ENCODE peak calls at places on chromosomes 13 and 19, in ten cellular contexts. Z is tibial nerve, A is AG04450, I is ovary, F is tibial artery, G is adrenal gland, B is cardiac fibroblast, S is mammary epithelial cell, P is Peyer's patch, V is neural progenitor cell. J is an unnamed sample.

GRCh38 chr13:56352901-56353300 is 787.8 kb upstream of the PRR20A start:
- DNase-seq in Z (no peak), A (no peak), I (no peak), F (no peak), G (no peak), B (no peak), S (no peak), P (no peak), V (no peak), J (no peak)

GRCh38 chr13:22114630-22115311 is 443.9 kb downstream of the FGF9 start:
- DNase-seq in Z (no peak), A (no peak), I (no peak), F (no peak), G (no peak), B (no peak), S (no peak), P (no peak), V (no peak), J (no peak)

GRCh38 chr13:23899555-23899954 is 2.3 kb upstream of the C1QTNF9B start:
- DNase-seq in Z (no peak), A (peak), I (no peak), F (peak), G (peak), B (peak), S (peak), P (no peak), V (peak), J (peak)

GRCh38 chr13:44243198-44243852 is 130.3 kb upstream of the SERP2 start:
- DNase-seq in Z (no peak), A (no peak), I (no peak), F (no peak), G (peak), B (peak), S (peak), P (no peak), V (peak), J (peak)

GRCh38 chr19:43662487-43662886 is 7.5 kb downstream of the PLAUR start:
- DNase-seq in Z (no peak), A (no peak), I (no peak), F (no peak), G (no peak), B (peak), S (no peak), P (no peak), V (peak), J (peak)

GRCh38 chr19:873084-874019 is 13.9 kb downstream of the CFD start:
- DNase-seq in Z (no peak), A (no peak), I (no peak), F (no peak), G (no peak), B (peak), S (peak), P (peak), V (peak), J (peak)

GRCh38 chr13:73268306-73268705 is 209.5 kb downstream of the KLF5 start:
- DNase-seq in Z (no peak), A (no peak), I (no peak), F (no peak), G (no peak), B (peak), S (peak), P (peak), V (no peak), J (peak)

GRCh38 chr13:97269603-97270002 is 47.5 kb downstream of the MBNL2 start:
- DNase-seq in Z (no peak), A (no peak), I (no peak), F (no peak), G (no peak), B (no peak), S (no peak), P (no peak), V (no peak), J (no peak)

GRCh38 chr19:21115430-21115829 is 26.4 kb upstream of the ZNF431 start:
- DNase-seq in Z (no peak), A (no peak), I (no peak), F (no peak), G (no peak), B (no peak), S (no peak), P (no peak), V (no peak), J (no peak)

GRCh38 chr13:30307194-30307965 is at the start of gene KATNAL1:
- DNase-seq in Z (peak), A (no peak), I (peak), F (peak), G (peak), B (peak), S (no peak), P (no peak), V (peak), J (peak)

GRCh38 chr19:49056101-49056901 is 1.2 kb downstream of the CGB7 start:
- DNase-seq in Z (peak), A (no peak), I (peak), F (peak), G (peak), B (peak), S (peak), P (peak), V (peak), J (peak)

GRCh38 chr13:36915891-36916640 is 4.0 kb downstream of the SMAD9 start:
- DNase-seq in Z (no peak), A (no peak), I (no peak), F (no peak), G (no peak), B (no peak), S (no peak), P (no peak), V (no peak), J (no peak)

GRCh38 chr13:30037306-30037705 is 186.9 kb upstream of the UBL3 start:
- DNase-seq in Z (no peak), A (no peak), I (no peak), F (no peak), G (no peak), B (no peak), S (no peak), P (no peak), V (peak), J (no peak)

GRCh38 chr19:2154587-2155075 is 3.3 kb upstream of the AP3D1 start:
- DNase-seq in Z (no peak), A (no peak), I (no peak), F (no peak), G (no peak), B (peak), S (peak), P (peak), V (no peak), J (peak)

GRCh38 chr19:10516671-10517286 is 468 bp downstream of the S1PR5 start:
- DNase-seq in Z (no peak), A (no peak), I (no peak), F (no peak), G (no peak), B (peak), S (peak), P (no peak), V (no peak), J (no peak)
- H3K4me3 ChIP-seq in Z (peak), A (peak), I (no peak), F (peak), G (peak), B (peak), S (peak), P (peak), V (peak), J (peak)

GRCh38 chr13:33827152-33827551 is 9.2 kb downstream of the RFC3 start:
- DNase-seq in Z (no peak), A (no peak), I (no peak), F (no peak), G (no peak), B (no peak), S (no peak), P (no peak), V (no peak), J (no peak)
- H3K4me3 ChIP-seq in Z (no peak), A (no peak), I (no peak), F (no peak), G (no peak), B (no peak), S (no peak), P (no peak), V (no peak), J (no peak)

GRCh38 chr19:11451327-11451941 is 16.0 kb downstream of the PRKCSH start:
- DNase-seq in Z (no peak), A (no peak), I (no peak), F (no peak), G (no peak), B (no peak), S (no peak), P (no peak), V (no peak), J (no peak)
- H3K4me3 ChIP-seq in Z (no peak), A (no peak), I (no peak), F (no peak), G (no peak), B (no peak), S (no peak), P (no peak), V (no peak), J (no peak)

GRCh38 chr19:54102421-54103169 is at the start of gene NDUFA3:
- DNase-seq in Z (peak), A (peak), I (peak), F (peak), G (peak), B (peak), S (peak), P (peak), V (peak), J (peak)

GRCh38 chr19:54095136-54095858 is 5.3 kb downstream of the OSCAR start:
- DNase-seq in Z (no peak), A (no peak), I (no peak), F (no peak), G (no peak), B (no peak), S (no peak), P (no peak), V (no peak), J (no peak)

GRCh38 chr19:54100560-54100959 is at the start of gene OSCAR:
- DNase-seq in Z (no peak), A (no peak), I (no peak), F (no peak), G (no peak), B (no peak), S (no peak), P (no peak), V (no peak), J (no peak)

GRCh38 chr19:54094601-54095000 is 6.0 kb downstream of the OSCAR start:
- DNase-seq in Z (no peak), A (no peak), I (no peak), F (no peak), G (no peak), B (no peak), S (no peak), P (no peak), V (no peak), J (no peak)

DNA sequence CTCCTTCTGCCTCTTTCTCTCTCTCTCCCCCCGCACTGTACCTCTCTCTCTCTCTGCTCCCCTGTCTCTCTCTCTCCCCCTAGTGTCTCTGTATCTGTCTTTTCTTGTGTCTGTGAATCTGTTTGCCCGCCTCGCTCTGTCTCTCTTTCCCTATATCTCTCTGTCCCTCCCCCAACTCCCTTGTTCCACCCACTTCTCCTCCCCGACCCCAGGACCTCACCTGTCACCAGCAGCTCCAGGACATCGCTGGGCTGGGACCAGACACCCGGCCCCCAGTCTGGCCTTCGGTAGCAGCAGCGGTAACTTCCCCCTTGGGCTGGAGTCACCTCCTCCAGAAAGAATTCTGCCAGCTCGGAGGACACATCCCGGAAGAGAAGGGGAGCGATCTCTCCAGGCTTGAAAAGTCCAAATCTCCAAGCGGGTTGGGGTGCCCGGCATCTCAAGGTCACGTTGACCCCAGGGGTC is 3.9 kb downstream of the OSCAR start:
- DNase-seq in Z (no peak), A (no peak), I (no peak), F (no peak), G (no peak), B (peak), S (peak), P (peak), V (peak), J (peak)
- H3K4me3 ChIP-seq in Z (peak), A (peak), I (peak), F (no peak), G (peak), B (peak), S (no peak), P (peak), V (peak), J (peak)

GRCh38 chr19:34260771-34261173 is 6.4 kb downstream of the GARRE1 start:
- DNase-seq in Z (no peak), A (no peak), I (no peak), F (no peak), G (no peak), B (peak), S (no peak), P (no peak), V (peak), J (no peak)

GRCh38 chr19:34265221-34265650 is 10.9 kb downstream of the GARRE1 start:
- DNase-seq in Z (no peak), A (no peak), I (no peak), F (no peak), G (no peak), B (no peak), S (peak), P (no peak), V (no peak), J (no peak)

GRCh38 chr19:34263745-34264237 is 9.4 kb downstream of the GARRE1 start:
- DNase-seq in Z (no peak), A (no peak), I (no peak), F (no peak), G (no peak), B (no peak), S (no peak), P (no peak), V (no peak), J (no peak)

GRCh38 chr19:34259367-34259865 is 5.1 kb downstream of the GARRE1 start:
- DNase-seq in Z (no peak), A (no peak), I (no peak), F (no peak), G (no peak), B (peak), S (no peak), P (no peak), V (no peak), J (peak)

GRCh38 chr19:34261335-34262109 is 7.2 kb downstream of the GARRE1 start:
- DNase-seq in Z (no peak), A (no peak), I (no peak), F (no peak), G (no peak), B (no peak), S (no peak), P (no peak), V (no peak), J (no peak)
- H3K4me3 ChIP-seq in Z (no peak), A (peak), I (no peak), F (no peak), G (no peak), B (no peak), S (no peak), P (no peak), V (no peak), J (no peak)

J was measured in fibroblast of mammary gland.